ENCODE peak calls at places on chromosomes 3 and 15, in six cellular contexts. P, Z, J, N, F and E are unnamed samples.

GRCh38 chr3:8529738-8530525 is 28.3 kb downstream of the LMCD1 start:
- DNase-seq in P (no peak), Z (no peak), J (no peak), N (no peak), F (no peak), E (peak)

GRCh38 chr3:46733026-46733800 is 15.5 kb upstream of the PRSS50 start:
- DNase-seq in P (no peak), Z (no peak), J (no peak), N (peak), F (no peak), E (peak)

GRCh38 chr3:86766331-86766730 is 224.6 kb downstream of the VGLL3 start:
- DNase-seq in P (no peak), Z (no peak), J (no peak), N (no peak), F (no peak), E (no peak)

GRCh38 chr3:45554001-45554691 is 40.4 kb upstream of the LIMD1 start:
- DNase-seq in P (peak), Z (no peak), J (no peak), N (peak), F (no peak), E (peak)

GRCh38 chr3:107928084-107928445 is 162.8 kb downstream of the CD47 start:
- DNase-seq in P (peak), Z (no peak), J (peak), N (no peak), F (no peak), E (peak)

GRCh38 chr15:33309602-33310276 is 1.0 kb upstream of the RYR3 start:
- DNase-seq in P (peak), Z (no peak), J (no peak), N (peak), F (no peak), E (no peak)

GRCh38 chr3:135325726-135326245 is 530.7 kb downstream of the EPHB1 start:
- DNase-seq in P (no peak), Z (no peak), J (no peak), N (no peak), F (no peak), E (no peak)

GRCh38 chr15:40550381-40551037 is 14.3 kb downstream of the CCDC32 start:
- DNase-seq in P (no peak), Z (no peak), J (no peak), N (no peak), F (peak), E (no peak)

GRCh38 chr15:81053621-81054020 is 52.9 kb downstream of the TLNRD1 start:
- DNase-seq in P (no peak), Z (no peak), J (no peak), N (no peak), F (no peak), E (no peak)

GRCh38 chr15:91857772-91858171 is 4.3 kb downstream of the SLCO3A1 start:
- DNase-seq in P (no peak), Z (no peak), J (no peak), N (no peak), F (no peak), E (no peak)

GRCh38 chr15:90553248-90553745 is 23.6 kb downstream of the CRTC3 start:
- DNase-seq in P (no peak), Z (no peak), J (peak), N (no peak), F (no peak), E (no peak)

GRCh38 chr3:47617061-47618010 is 38.7 kb upstream of the CSPG5 start:
- DNase-seq in P (no peak), Z (peak), J (peak), N (no peak), F (no peak), E (no peak)

GRCh38 chr3:4670352-4670751 is 177.2 kb downstream of the ITPR1 start:
- DNase-seq in P (peak), Z (no peak), J (peak), N (peak), F (no peak), E (peak)

GRCh38 chr3:16927485-16927884 is 42.7 kb downstream of the PLCL2 start:
- DNase-seq in P (no peak), Z (no peak), J (no peak), N (no peak), F (no peak), E (no peak)

GRCh38 chr3:177145402-177145801 is 51.9 kb downstream of the TBL1XR1 start:
- DNase-seq in P (no peak), Z (no peak), J (no peak), N (no peak), F (no peak), E (no peak)

GRCh38 chr3:174332413-174332812 is 526.7 kb upstream of the NAALADL2 start:
- DNase-seq in P (no peak), Z (no peak), J (no peak), N (no peak), F (no peak), E (no peak)

GRCh38 chr3:100682056-100682853 is 27.0 kb upstream of the TFG start:
- DNase-seq in P (peak), Z (no peak), J (no peak), N (no peak), F (no peak), E (no peak)

GRCh38 chr3:42502429-42503250 is at the start of gene VIPR1:
- DNase-seq in P (peak), Z (peak), J (peak), N (peak), F (peak), E (peak)

GRCh38 chr3:42667523-42668402 is 14.3 kb downstream of the ZBTB47 start:
- DNase-seq in P (no peak), Z (no peak), J (peak), N (no peak), F (no peak), E (no peak)

GRCh38 chr3:152444029-152444641 is 175.4 kb downstream of the MBNL1 start:
- DNase-seq in P (peak), Z (peak), J (peak), N (no peak), F (peak), E (peak)

GRCh38 chr15:90322531-90322930 is 29.6 kb upstream of the ZNF774 start:
- DNase-seq in P (no peak), Z (peak), J (no peak), N (peak), F (no peak), E (no peak)

GRCh38 chr3:71052725-71053124 is 530.8 kb downstream of the FOXP1 start:
- DNase-seq in P (no peak), Z (no peak), J (no peak), N (no peak), F (no peak), E (no peak)

GRCh38 chr3:194739498-194740284 is 54.0 kb downstream of the FAM43A start:
- DNase-seq in P (no peak), Z (no peak), J (no peak), N (no peak), F (no peak), E (no peak)

GRCh38 chr15:79332824-79333510 is 22.1 kb downstream of the TMED3 start:
- DNase-seq in P (peak), Z (peak), J (no peak), N (peak), F (no peak), E (no peak)

GRCh38 chr15:86647810-86648440 is 568.3 kb downstream of the AGBL1 start:
- DNase-seq in P (no peak), Z (no peak), J (no peak), N (no peak), F (no peak), E (no peak)

GRCh38 chr3:127132876-127133275 is 60.1 kb upstream of the PRR23E start:
- DNase-seq in P (no peak), Z (no peak), J (no peak), N (peak), F (no peak), E (no peak)

GRCh38 chr15:66565731-66566130 is at the start of gene LCTL:
- DNase-seq in P (peak), Z (no peak), J (peak), N (peak), F (no peak), E (peak)

GRCh38 chr15:29944925-29945324 is 122.7 kb upstream of the TJP1 start:
- DNase-seq in P (no peak), Z (no peak), J (no peak), N (no peak), F (no peak), E (no peak)

GRCh38 chr15:99253381-99254090 is 2.3 kb downstream of the LRRC28 start:
- DNase-seq in P (no peak), Z (no peak), J (peak), N (no peak), F (no peak), E (peak)

GRCh38 chr3:112604536-112604935 is 36.4 kb downstream of the CCDC80 start:
- DNase-seq in P (no peak), Z (no peak), J (peak), N (no peak), F (no peak), E (peak)

GRCh38 chr15:40468850-40469249 is 1.9 kb upstream of the CHST14 start:
- DNase-seq in P (no peak), Z (no peak), J (no peak), N (no peak), F (no peak), E (no peak)

GRCh38 chr3:138479355-138479964 is 45.0 kb downstream of the ESYT3 start:
- DNase-seq in P (peak), Z (no peak), J (peak), N (peak), F (peak), E (peak)

GRCh38 chr15:50883903-50884302 is 24.6 kb upstream of the AP4E1 start:
- DNase-seq in P (no peak), Z (no peak), J (no peak), N (no peak), F (no peak), E (peak)

GRCh38 chr3:132134611-132135010 is 99.8 kb upstream of the CPNE4 start:
- DNase-seq in P (no peak), Z (no peak), J (peak), N (no peak), F (no peak), E (peak)